ENCODE peak calls at places on chromosomes 4 and X, in eight cellular contexts. R is effector CD4-positive, alpha-beta T cell; G is HCT116; F is activated naive CD4-positive, alpha-beta T cell treated with Interleukin-2 at 50 U/mL for 16 hours; W is GM03348; J is MM.1S; T is putamen; A is LoVo. B is an unnamed sample.

GRCh38 chr4:7659429-7660175 is 224.9 kb upstream of the PSAPL1 start:
- DNase-seq in R (no peak), G (no peak), F (no peak), W (no peak), J (no peak), T (no peak), A (no peak), B (no peak)

GRCh38 chr4:105088110-105088879 is 58.4 kb upstream of the TET2 start:
- DNase-seq in R (no peak), G (no peak), F (no peak), W (peak; percentile 68), J (no peak), T (peak; percentile 80), A (peak; percentile 30), B (no peak)

GRCh38 chr4:182238355-182238931 is 4.8 kb upstream of the TENM3 start:
- DNase-seq in R (no peak), G (no peak), F (no peak), W (no peak), J (no peak), T (no peak), A (peak; percentile 9), B (no peak)

GRCh38 chr4:88009871-88010270 is 2.4 kb downstream of the PKD2 start:
- DNase-seq in R (no peak), G (no peak), F (no peak), W (no peak), J (no peak), T (no peak), A (no peak), B (no peak)

GRCh38 chrX:153924149-153924861 is 1.8 kb downstream of the ARHGAP4 start:
- DNase-seq in R (peak; percentile 40), G (no peak), F (peak; percentile 31), W (peak; percentile 37), J (peak; percentile 42), T (peak; percentile 31), A (no peak), B (peak; percentile 72)

GRCh38 chr4:139389102-139389501 is 64.8 kb upstream of the RAB33B start:
- DNase-seq in R (no peak), G (no peak), F (no peak), W (no peak), J (no peak), T (no peak), A (no peak), B (no peak)

GRCh38 chr4:181181331-181181730 is 1061.9 kb upstream of the TENM3 start:
- DNase-seq in R (no peak), G (no peak), F (no peak), W (no peak), J (no peak), T (no peak), A (no peak), B (no peak)

GRCh38 chr4:166087569-166087968 is 214.5 kb downstream of the TLL1 start:
- DNase-seq in R (no peak), G (no peak), F (no peak), W (no peak), J (no peak), T (no peak), A (no peak), B (no peak)

GRCh38 chrX:39152106-39152649 is 350.9 kb downstream of the MID1IP1 start:
- DNase-seq in R (no peak), G (no peak), F (peak; percentile 38), W (peak; percentile 8), J (no peak), T (no peak), A (no peak), B (peak; percentile 67)

GRCh38 chr4:175930471-175930870 is 118.4 kb upstream of the GPM6A start:
- DNase-seq in R (no peak), G (no peak), F (no peak), W (no peak), J (no peak), T (no peak), A (no peak), B (no peak)

GRCh38 chrX:118226060-118226428 is 109.4 kb upstream of the KLHL13 start:
- DNase-seq in R (no peak), G (no peak), F (no peak), W (peak; percentile 12), J (peak; percentile 40), T (no peak), A (peak; percentile 6), B (no peak)

GRCh38 chrX:46770006-46770816 is 11.3 kb upstream of the SLC9A7 start:
- DNase-seq in R (no peak), G (no peak), F (no peak), W (peak; percentile 13), J (no peak), T (peak; percentile 1), A (no peak), B (no peak)

GRCh38 chrX:8003147-8003883 is 76.1 kb upstream of the PNPLA4 start:
- DNase-seq in R (no peak), G (no peak), F (no peak), W (no peak), J (no peak), T (no peak), A (no peak), B (no peak)

GRCh38 chr4:26047795-26048194 is 133.8 kb downstream of the SMIM20 start:
- DNase-seq in R (no peak), G (no peak), F (no peak), W (no peak), J (no peak), T (no peak), A (no peak), B (no peak)

GRCh38 chrX:16827225-16827624 is 41.0 kb downstream of the TXLNG start:
- DNase-seq in R (no peak), G (no peak), F (no peak), W (no peak), J (no peak), T (no peak), A (no peak), B (no peak)

GRCh38 chr4:94357624-94358023 is 15.0 kb upstream of the HPGDS start:
- DNase-seq in R (no peak), G (no peak), F (no peak), W (no peak), J (no peak), T (no peak), A (no peak), B (no peak)

GRCh38 chr4:115851918-115852766 is 738.7 kb upstream of the NDST4 start:
- DNase-seq in R (no peak), G (peak; percentile 51), F (no peak), W (peak; percentile 5), J (peak; percentile 71), T (peak; percentile 21), A (peak; percentile 64), B (no peak)

GRCh38 chrX:132226169-132226568 is 6.9 kb upstream of the RAP2C start:
- DNase-seq in R (no peak), G (no peak), F (no peak), W (no peak), J (no peak), T (no peak), A (no peak), B (no peak)

GRCh38 chr4:47490550-47490949 is 5.5 kb downstream of the ATP10D start:
- DNase-seq in R (no peak), G (peak; percentile 36), F (no peak), W (no peak), J (peak; percentile 44), T (no peak), A (peak; percentile 15), B (no peak)

GRCh38 chr4:94714761-94715160 is 43.0 kb upstream of the BMPR1B start:
- DNase-seq in R (no peak), G (no peak), F (no peak), W (peak; percentile 79), J (no peak), T (no peak), A (no peak), B (no peak)

GRCh38 chr4:37447886-37448285 is 203.3 kb downstream of the NWD2 start:
- DNase-seq in R (no peak), G (no peak), F (no peak), W (no peak), J (no peak), T (no peak), A (no peak), B (no peak)

GRCh38 chrX:53435997-53436396 is 1.8 kb upstream of the HSD17B10 start:
- DNase-seq in R (peak; percentile 64), G (peak; percentile 51), F (peak; percentile 66), W (peak; percentile 55), J (peak; percentile 78), T (no peak), A (peak; percentile 58), B (peak; percentile 85)

GRCh38 chrX:40402771-40403533 is 177.8 kb upstream of the ATP6AP2 start:
- DNase-seq in R (no peak), G (no peak), F (no peak), W (peak; percentile 59), J (no peak), T (no peak), A (no peak), B (no peak)

GRCh38 chr4:128519163-128519810 is 231.7 kb upstream of the PGRMC2 start:
- DNase-seq in R (no peak), G (no peak), F (no peak), W (no peak), J (no peak), T (peak; percentile 2), A (no peak), B (no peak)

GRCh38 chr4:155491336-155492131 is 114.8 kb upstream of the MAP9 start:
- DNase-seq in R (no peak), G (no peak), F (no peak), W (no peak), J (peak; percentile 51), T (no peak), A (no peak), B (no peak)

GRCh38 chr4:98283219-98284199 is 22.3 kb downstream of the RAP1GDS1 start:
- DNase-seq in R (no peak), G (no peak), F (no peak), W (peak; percentile 10), J (no peak), T (no peak), A (no peak), B (no peak)